ENCODE peak calls at places on chromosomes 2 and 18, in six cellular contexts. T is A549, S is ovary, P is K562, Y is heart left ventricle, O is transverse colon. I is an unnamed sample. For H3K9me3, the result is how much of the 10 kb centered on the place peaks cover.

GRCh38 chr2:7685342-7686015 is 768.3 kb downstream of the RNF144A start:
- DNase-seq in T (peak), S (no peak), P (no peak), Y (no peak), O (no peak), I (no peak)

GRCh38 chr2:205352593-205352992 is 329.7 kb upstream of the NRP2 start:
- DNase-seq in T (no peak), S (no peak), P (no peak), Y (no peak), O (no peak), I (no peak)

GRCh38 chr2:171405546-171405945 is 28.2 kb downstream of the METTL8 start:
- DNase-seq in T (no peak), S (no peak), P (no peak), Y (no peak), O (no peak), I (no peak)

GRCh38 chr2:205188516-205189138 is 493.7 kb upstream of the NRP2 start:
- DNase-seq in T (peak), S (peak), P (no peak), Y (peak), O (peak), I (no peak)

GRCh38 chr2:39597309-39597708 is 68.4 kb upstream of the TMEM178A start:
- DNase-seq in T (no peak), S (no peak), P (no peak), Y (no peak), O (no peak), I (no peak)

GRCh38 chr2:120737802-120738516 is 2.3 kb downstream of the GLI2 start:
- DNase-seq in T (peak), S (peak), P (no peak), Y (no peak), O (peak), I (no peak)

GRCh38 chr2:85255813-85256581 is 71.8 kb downstream of the TGOLN2 start:
- DNase-seq in T (no peak), S (peak), P (no peak), Y (no peak), O (no peak), I (peak)

GRCh38 chr2:208311321-208311720 is 45.3 kb downstream of the PIKFYVE start:
- DNase-seq in T (no peak), S (no peak), P (no peak), Y (no peak), O (no peak), I (no peak)

GRCh38 chr2:150485114-150485870 is 2.2 kb downstream of the RND3 start:
- DNase-seq in T (peak), S (peak), P (no peak), Y (peak), O (peak), I (peak)

GRCh38 chr2:234495076-234495800 is 1.6 kb downstream of the ARL4C start:
- DNase-seq in T (peak), S (no peak), P (no peak), Y (no peak), O (no peak), I (peak)

GRCh38 chr2:226127682-226128081 is 671.9 kb downstream of the IRS1 start:
- DNase-seq in T (no peak), S (no peak), P (no peak), Y (no peak), O (no peak), I (no peak)

GRCh38 chr2:54704688-54705605 is 18.5 kb upstream of the EML6 start:
- DNase-seq in T (peak), S (no peak), P (no peak), Y (no peak), O (no peak), I (no peak)

GRCh38 chr2:230164139-230164538 is 55.6 kb downstream of the SP110 start:
- DNase-seq in T (no peak), S (no peak), P (no peak), Y (no peak), O (no peak), I (no peak)

GRCh38 chr2:120862254-120863172 is 126.8 kb downstream of the GLI2 start:
- DNase-seq in T (no peak), S (no peak), P (no peak), Y (no peak), O (no peak), I (peak)

GRCh38 chr18:11653521-11653920 is 35.5 kb upstream of the GNAL start:
- DNase-seq in T (no peak), S (no peak), P (no peak), Y (no peak), O (no peak), I (no peak)

GRCh38 chr18:69128978-69129377 is 271.7 kb upstream of the DOK6 start:
- DNase-seq in T (no peak), S (no peak), P (no peak), Y (no peak), O (no peak), I (no peak)

GRCh38 chr2:68870215-68870614 is 982 bp downstream of the BMP10 start:
- DNase-seq in T (no peak), S (no peak), P (no peak), Y (no peak), O (no peak), I (no peak)

GRCh38 chr2:44168684-44169154 is at the start of gene PPM1B:
- DNase-seq in T (no peak), S (peak), P (no peak), Y (no peak), O (peak), I (peak)

GRCh38 chr2:54496920-54497319 is 40.8 kb downstream of the SPTBN1 start:
- DNase-seq in T (no peak), S (no peak), P (no peak), Y (no peak), O (no peak), I (no peak)

GRCh38 chr18:6614952-6615351 is 114.6 kb upstream of the ARHGAP28 start:
- DNase-seq in T (no peak), S (no peak), P (no peak), Y (no peak), O (no peak), I (no peak)

GRCh38 chr2:231512222-231512621 is 18.0 kb downstream of the NMUR1 start:
- DNase-seq in T (no peak), S (no peak), P (no peak), Y (no peak), O (no peak), I (peak)

GRCh38 chr2:237604391-237604790 is 13.9 kb upstream of the RAB17 start:
- DNase-seq in T (no peak), S (no peak), P (no peak), Y (no peak), O (no peak), I (no peak)

GRCh38 chr2:43737097-43737854 is 36.6 kb upstream of the DYNC2LI1 start:
- DNase-seq in T (peak), S (no peak), P (peak), Y (no peak), O (no peak), I (no peak)

GRCh38 chr18:59022167-59022945 is 117.3 kb upstream of the SEC11C start:
- DNase-seq in T (no peak), S (peak), P (no peak), Y (no peak), O (no peak), I (no peak)

GRCh38 chr2:112646102-112646719 is 472 bp downstream of the SLC20A1 start:
- DNase-seq in T (no peak), S (no peak), P (peak), Y (no peak), O (no peak), I (no peak)

GRCh38 chr2:121191191-121192170 is 93.5 kb downstream of the TFCP2L1 start:
- DNase-seq in T (no peak), S (no peak), P (peak), Y (no peak), O (no peak), I (peak)

GRCh38 chr2:105494683-105495425 is 96.0 kb upstream of the FHL2 start:
- DNase-seq in T (no peak), S (no peak), P (no peak), Y (peak), O (peak), I (no peak)

GRCh38 chr2:98157557-98157956 is 70.6 kb downstream of the VWA3B start:
- DNase-seq in T (no peak), S (no peak), P (peak), Y (no peak), O (no peak), I (no peak)

GRCh38 chr2:98148968-98149697 is 62.2 kb downstream of the VWA3B start:
- DNase-seq in T (peak), S (peak), P (peak), Y (no peak), O (no peak), I (no peak)

GRCh38 chr2:98155291-98155690 is 68.3 kb downstream of the VWA3B start:
- DNase-seq in T (no peak), S (no peak), P (no peak), Y (no peak), O (no peak), I (no peak)

GRCh38 chr2:98155721-98156120 is 68.8 kb downstream of the VWA3B start:
- DNase-seq in T (no peak), S (no peak), P (no peak), Y (no peak), O (no peak), I (no peak)

GRCh38 chr2:98153402-98153938 is 66.5 kb downstream of the VWA3B start:
- DNase-seq in T (no peak), S (no peak), P (no peak), Y (no peak), O (no peak), I (no peak)
- TF ChIP-seq POLR2A in T (no peak), S (no peak), P (no peak), Y (no peak), O (no peak), I (no peak)

GRCh38 chr2:46669016-46669415 is 189.7 kb downstream of the TMEM247 start:
- DNase-seq in T (no peak), S (no peak), P (no peak), Y (no peak), O (no peak), I (no peak)

GRCh38 chr2:46661526-46661925 is 182.2 kb downstream of the TMEM247 start:
- DNase-seq in T (no peak), S (no peak), P (no peak), Y (no peak), O (no peak), I (no peak)

GRCh38 chr2:46667945-46668344 is 188.6 kb downstream of the TMEM247 start:
- DNase-seq in T (no peak), S (no peak), P (no peak), Y (no peak), O (no peak), I (no peak)

GRCh38 chr2:46666044-46666662 is 186.8 kb downstream of the TMEM247 start:
- DNase-seq in T (no peak), S (peak), P (no peak), Y (peak), O (peak), I (no peak)

DNA sequence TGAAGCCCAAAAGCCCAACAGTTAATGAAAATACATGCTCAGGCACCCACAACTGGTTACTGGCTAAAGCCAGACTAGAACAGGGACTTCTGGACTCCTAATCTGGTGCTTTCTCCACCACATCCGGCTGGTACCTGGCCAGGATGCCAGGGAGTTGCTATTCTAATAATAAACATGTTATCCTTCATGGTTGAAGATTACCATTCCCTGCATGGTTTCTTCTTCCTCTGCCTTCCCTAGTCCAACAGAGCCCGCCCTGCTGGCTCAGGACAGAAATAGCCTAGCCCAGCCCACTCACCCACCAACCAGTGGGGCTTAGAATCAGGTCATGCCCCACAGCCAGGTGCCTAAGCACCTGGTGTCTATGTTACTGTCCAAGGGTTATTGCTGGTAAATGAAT is 184.2 kb downstream of the TMEM247 start:
- DNase-seq in T (no peak), S (no peak), P (no peak), Y (peak), O (no peak), I (no peak)
- H3K27ac ChIP-seq in T (no peak), S (no peak), P (no peak), Y (peak), O (peak), I (no peak)

DNA sequence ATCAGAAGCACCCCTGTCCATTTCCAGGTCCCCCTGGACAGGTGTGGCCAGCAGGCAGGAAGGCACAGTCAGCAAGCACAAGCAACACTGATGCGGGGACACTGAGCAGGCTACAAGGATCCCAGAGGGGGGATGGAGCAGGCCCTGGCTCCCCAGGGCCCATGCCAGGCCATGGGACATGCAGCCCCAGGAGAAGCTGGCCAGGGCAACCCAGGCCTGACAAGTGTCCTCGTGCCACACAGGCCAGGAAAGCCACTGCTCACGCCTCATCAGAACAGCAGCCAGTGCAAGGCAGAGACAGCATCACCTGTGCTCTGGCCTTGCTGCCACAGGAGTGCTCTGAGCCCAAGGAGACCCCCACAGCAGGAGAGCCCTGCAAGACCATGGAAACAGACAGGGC is 14.1 kb upstream of the GPC1 start:
- DNase-seq in T (no peak), S (no peak), P (no peak), Y (no peak), O (no peak), I (no peak)
- H3K9me3 ChIP-seq in T (half or more), S (under half), P (under half), Y (under half), O (under half), I (under half)

GRCh38 chr2:239312741-239313246 is 88.0 kb downstream of the HDAC4 start:
- DNase-seq in T (no peak), S (peak), P (no peak), Y (peak), O (peak), I (peak)
- TF ChIP-seq POLR2A in T (no peak), S (no peak), P (no peak), Y (no peak), O (no peak), I (no peak)

GRCh38 chr2:30410217-30410616 is 36.8 kb upstream of the LCLAT1 start:
- DNase-seq in T (peak), S (no peak), P (no peak), Y (no peak), O (no peak), I (no peak)
- H3K27ac ChIP-seq in T (peak), S (peak), P (no peak), Y (peak), O (peak), I (peak)

GRCh38 chr2:18552351-18553077 is 7.9 kb downstream of the RDH14 start:
- DNase-seq in T (no peak), S (no peak), P (no peak), Y (no peak), O (no peak), I (no peak)
- H3K9me3 ChIP-seq in T (under half), S (under half), P (under half), Y (under half), O (under half), I (under half)

GRCh38 chr2:101011152-101011551 is 9.1 kb downstream of the RPL31 start:
- DNase-seq in T (no peak), S (no peak), P (no peak), Y (no peak), O (no peak), I (no peak)

GRCh38 chr2:101012054-101012705 is 10.1 kb downstream of the RPL31 start:
- DNase-seq in T (no peak), S (no peak), P (no peak), Y (no peak), O (no peak), I (no peak)

GRCh38 chr2:101017371-101017770 is 15.3 kb downstream of the RPL31 start:
- DNase-seq in T (no peak), S (no peak), P (no peak), Y (no peak), O (no peak), I (no peak)

GRCh38 chr2:101014264-101014857 is 12.3 kb downstream of the RPL31 start:
- DNase-seq in T (no peak), S (no peak), P (no peak), Y (no peak), O (no peak), I (no peak)

DNA sequence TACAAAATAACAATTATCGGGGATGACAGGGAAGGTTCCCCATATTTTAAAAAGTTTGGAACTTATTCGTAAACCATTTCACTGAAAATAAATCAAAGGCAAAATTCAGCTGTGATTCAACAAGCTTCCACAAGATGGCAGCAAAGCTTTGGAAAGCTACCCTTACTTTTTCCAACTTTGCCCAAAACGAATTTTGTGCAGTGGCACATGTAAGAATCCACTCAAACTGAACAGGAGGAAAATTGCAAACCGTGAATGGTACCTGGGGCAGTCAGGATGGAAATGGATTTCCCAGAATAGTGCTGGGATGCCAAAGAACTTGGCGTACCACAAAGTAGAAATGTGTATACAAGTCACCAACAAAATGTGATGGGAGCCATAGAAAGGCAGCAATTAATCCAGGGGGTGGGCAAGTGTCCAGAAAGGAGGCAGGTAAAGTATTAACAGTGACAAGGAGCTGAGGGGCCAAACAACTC is 10.7 kb downstream of the RPL31 start:
- DNase-seq in T (peak), S (no peak), P (peak), Y (no peak), O (peak), I (no peak)
- TF ChIP-seq POLR2A in T (no peak), S (no peak), P (no peak), Y (no peak), O (no peak), I (no peak)

DNA sequence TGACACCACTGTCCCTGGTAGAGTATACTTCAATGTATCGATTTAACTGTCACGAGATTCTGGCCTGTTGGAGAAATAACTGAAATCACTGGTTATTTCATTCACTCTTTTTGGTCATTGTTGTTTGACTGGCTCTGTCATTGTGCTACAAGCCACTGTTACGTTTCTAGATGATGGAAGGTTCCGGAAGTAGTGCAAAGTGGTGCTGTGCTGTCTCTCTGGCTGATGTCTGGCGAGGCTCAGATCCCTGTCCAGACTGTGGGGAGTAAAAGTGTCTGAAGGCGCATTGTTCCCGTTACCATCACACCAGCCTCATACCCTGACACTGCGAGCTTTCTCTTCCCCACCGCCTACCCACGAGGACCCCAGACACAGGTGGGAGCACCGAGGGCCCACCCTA is 11.7 kb downstream of the CNDP1 start:
- DNase-seq in T (no peak), S (no peak), P (no peak), Y (no peak), O (no peak), I (no peak)
- H3K27ac ChIP-seq in T (no peak), S (no peak), P (no peak), Y (peak), O (no peak), I (peak)

GRCh38 chr2:136863874-136864273 is 98.5 kb downstream of the THSD7B start:
- DNase-seq in T (no peak), S (no peak), P (no peak), Y (no peak), O (no peak), I (no peak)

GRCh38 chr2:136863468-136863867 is 98.1 kb downstream of the THSD7B start:
- DNase-seq in T (no peak), S (no peak), P (no peak), Y (no peak), O (no peak), I (no peak)

GRCh38 chr2:136858656-136859055 is 93.3 kb downstream of the THSD7B start:
- DNase-seq in T (no peak), S (no peak), P (no peak), Y (no peak), O (no peak), I (no peak)

GRCh38 chr2:136860443-136860958 is 95.2 kb downstream of the THSD7B start:
- DNase-seq in T (no peak), S (no peak), P (no peak), Y (no peak), O (no peak), I (no peak)
- H3K9me3 ChIP-seq in T (under half), S (under half), P (under half), Y (under half), O (under half), I (under half)

I was measured in upper lobe of left lung.